ENCODE peak calls at places on chromosomes 3 and 15, in eight cellular contexts. U, C, Z, M, I, D, L and N are unnamed samples.

GRCh38 chr3:194450341-194450740 is 36.5 kb downstream of the ATP13A3 start:
- DNase-seq in U (no peak), C (no peak), Z (no peak), M (peak), I (no peak), D (no peak), L (no peak), N (no peak)

GRCh38 chr15:59553879-59554735 is 57.5 kb upstream of the GCNT3 start:
- DNase-seq in U (no peak), C (no peak), Z (no peak), M (no peak), I (no peak), D (no peak), L (no peak), N (no peak)

GRCh38 chr15:67000896-67001295 is 64.5 kb upstream of the SMAD3 start:
- DNase-seq in U (no peak), C (no peak), Z (no peak), M (no peak), I (no peak), D (no peak), L (no peak), N (no peak)

GRCh38 chr3:58025824-58026579 is 17.8 kb downstream of the FLNB start:
- DNase-seq in U (no peak), C (no peak), Z (no peak), M (peak), I (peak), D (no peak), L (no peak), N (no peak)

GRCh38 chr3:72722930-72723726 is 125.1 kb downstream of the SHQ1 start:
- DNase-seq in U (no peak), C (no peak), Z (no peak), M (no peak), I (no peak), D (no peak), L (no peak), N (peak)

GRCh38 chr15:67512933-67513714 is 7.8 kb upstream of the C15orf61 start:
- DNase-seq in U (no peak), C (no peak), Z (no peak), M (no peak), I (no peak), D (no peak), L (no peak), N (no peak)

GRCh38 chr15:63041982-63042878 is at the start of gene TPM1:
- DNase-seq in U (peak), C (peak), Z (peak), M (peak), I (peak), D (peak), L (peak), N (peak)

GRCh38 chr3:156135921-156136655 is 15.7 kb downstream of the KCNAB1 start:
- DNase-seq in U (no peak), C (no peak), Z (no peak), M (no peak), I (no peak), D (no peak), L (peak), N (no peak)

GRCh38 chr15:84387086-84387485 is 151.5 kb downstream of the GOLGA6L4 start:
- DNase-seq in U (no peak), C (no peak), Z (peak), M (peak), I (no peak), D (no peak), L (no peak), N (no peak)

GRCh38 chr3:12336099-12336498 is 47.2 kb downstream of the PPARG start:
- DNase-seq in U (no peak), C (no peak), Z (no peak), M (no peak), I (no peak), D (no peak), L (no peak), N (no peak)

GRCh38 chr3:20462226-20462625 is 276.2 kb upstream of the SGO1 start:
- DNase-seq in U (no peak), C (no peak), Z (no peak), M (no peak), I (no peak), D (no peak), L (peak), N (no peak)

GRCh38 chr3:177300039-177300833 is 103.0 kb upstream of the TBL1XR1 start:
- DNase-seq in U (no peak), C (peak), Z (no peak), M (peak), I (no peak), D (peak), L (no peak), N (no peak)

GRCh38 chr3:24495334-24495994 is 814 bp upstream of the THRB start:
- DNase-seq in U (peak), C (no peak), Z (peak), M (peak), I (peak), D (peak), L (peak), N (no peak)

GRCh38 chr3:188349276-188349962 is 195.5 kb downstream of the LPP start:
- DNase-seq in U (no peak), C (no peak), Z (no peak), M (no peak), I (no peak), D (no peak), L (peak), N (no peak)

GRCh38 chr15:37106490-37107001 is 6.2 kb upstream of the MEIS2 start:
- DNase-seq in U (no peak), C (no peak), Z (no peak), M (peak), I (no peak), D (no peak), L (peak), N (no peak)

GRCh38 chr3:47612879-47613278 is 34.2 kb upstream of the CSPG5 start:
- DNase-seq in U (no peak), C (no peak), Z (no peak), M (no peak), I (no peak), D (no peak), L (no peak), N (no peak)

GRCh38 chr15:51642696-51643095 is 20.1 kb upstream of the DMXL2 start:
- DNase-seq in U (no peak), C (no peak), Z (no peak), M (no peak), I (no peak), D (no peak), L (no peak), N (no peak)

GRCh38 chr3:184645304-184645703 is 66.6 kb downstream of the MAGEF1 start:
- DNase-seq in U (no peak), C (no peak), Z (no peak), M (peak), I (peak), D (no peak), L (no peak), N (no peak)

GRCh38 chr3:68705695-68706429 is 226.5 kb downstream of the TAFA4 start:
- DNase-seq in U (no peak), C (no peak), Z (no peak), M (no peak), I (no peak), D (no peak), L (no peak), N (peak)

GRCh38 chr15:44694416-44694815 is 16.7 kb downstream of the PATL2 start:
- DNase-seq in U (no peak), C (no peak), Z (no peak), M (no peak), I (no peak), D (no peak), L (no peak), N (no peak)

GRCh38 chr3:58161435-58162398 is 49.1 kb downstream of the DNASE1L3 start:
- DNase-seq in U (no peak), C (peak), Z (no peak), M (peak), I (no peak), D (peak), L (no peak), N (peak)

GRCh38 chr3:86969500-86970189 is 21.3 kb downstream of the VGLL3 start:
- DNase-seq in U (no peak), C (no peak), Z (no peak), M (no peak), I (no peak), D (peak), L (peak), N (no peak)

GRCh38 chr15:41501191-41501917 is 7.7 kb downstream of the ITPKA start:
- DNase-seq in U (no peak), C (no peak), Z (no peak), M (no peak), I (no peak), D (no peak), L (peak), N (no peak)

GRCh38 chr15:81043568-81044301 is 43.0 kb downstream of the TLNRD1 start:
- DNase-seq in U (no peak), C (no peak), Z (no peak), M (no peak), I (no peak), D (no peak), L (no peak), N (no peak)

GRCh38 chr3:126496894-126497850 is 20.4 kb downstream of the UROC1 start:
- DNase-seq in U (peak), C (no peak), Z (no peak), M (no peak), I (no peak), D (no peak), L (no peak), N (no peak)

GRCh38 chr3:110743202-110743601 is 328.4 kb upstream of the NECTIN3 start:
- DNase-seq in U (no peak), C (no peak), Z (no peak), M (peak), I (no peak), D (no peak), L (peak), N (no peak)

GRCh38 chr3:104982130-104982529 is 384.6 kb upstream of the ALCAM start:
- DNase-seq in U (no peak), C (no peak), Z (no peak), M (no peak), I (no peak), D (no peak), L (no peak), N (no peak)

GRCh38 chr15:27017168-27017809 is 46.3 kb downstream of the GABRG3 start:
- DNase-seq in U (no peak), C (peak), Z (peak), M (peak), I (no peak), D (no peak), L (peak), N (no peak)

GRCh38 chr3:45224824-45225464 is 1.1 kb downstream of the TMEM158 start:
- DNase-seq in U (peak), C (peak), Z (peak), M (peak), I (peak), D (peak), L (peak), N (peak)

GRCh38 chr3:152192050-152192449 is 76.7 kb upstream of the MBNL1 start:
- DNase-seq in U (no peak), C (no peak), Z (no peak), M (no peak), I (no peak), D (peak), L (no peak), N (no peak)

GRCh38 chr3:166360702-166361101 is 523.5 kb upstream of the BCHE start:
- DNase-seq in U (no peak), C (no peak), Z (no peak), M (no peak), I (no peak), D (no peak), L (no peak), N (no peak)

GRCh38 chr15:84752700-84753099 is 4.3 kb downstream of the ZNF592 start:
- DNase-seq in U (no peak), C (no peak), Z (no peak), M (peak), I (no peak), D (no peak), L (no peak), N (no peak)

GRCh38 chr3:187519428-187519890 is 150.7 kb downstream of the SST start:
- DNase-seq in U (no peak), C (no peak), Z (no peak), M (no peak), I (no peak), D (no peak), L (peak), N (no peak)

GRCh38 chr15:40047413-40048154 is 8.6 kb upstream of the SRP14 start:
- DNase-seq in U (no peak), C (no peak), Z (no peak), M (peak), I (peak), D (peak), L (no peak), N (peak)

GRCh38 chr3:178083906-178084823 is 452.1 kb upstream of the KCNMB2 start:
- DNase-seq in U (no peak), C (no peak), Z (no peak), M (no peak), I (no peak), D (no peak), L (peak), N (no peak)

GRCh38 chr15:80789836-80790235 is 10.7 kb downstream of the CEMIP start:
- DNase-seq in U (no peak), C (no peak), Z (no peak), M (no peak), I (no peak), D (no peak), L (no peak), N (no peak)

GRCh38 chr3:128950223-128950938 is 43.5 kb downstream of the CFAP92 start:
- DNase-seq in U (no peak), C (no peak), Z (no peak), M (no peak), I (no peak), D (no peak), L (peak), N (no peak)

DNA sequence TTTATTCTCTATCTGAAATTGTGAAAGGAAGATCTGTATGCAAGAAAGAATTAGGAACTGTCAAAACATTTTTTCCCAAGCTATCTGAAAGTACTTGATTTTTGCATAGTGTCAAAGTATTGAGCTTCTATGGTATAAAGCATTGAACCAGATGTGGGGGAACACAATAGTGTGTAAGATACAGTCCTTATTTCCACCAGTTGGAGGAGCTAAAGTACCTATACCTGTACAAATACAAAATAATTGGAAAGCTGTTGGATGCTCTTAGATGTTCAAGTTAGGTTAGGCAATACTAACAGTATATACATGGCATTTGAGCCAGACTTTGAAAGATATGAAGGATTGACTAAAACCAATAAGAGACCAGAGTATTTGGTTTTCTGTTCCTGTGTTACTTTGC is 148.4 kb downstream of the B3GALNT1 start:
- DNase-seq in U (no peak), C (no peak), Z (no peak), M (no peak), I (no peak), D (no peak), L (peak), N (no peak)
- TF ChIP-seq CTCF in U (no peak), C (peak), Z (peak), M (peak), I (peak), D (no peak), L (peak), N (no peak)

DNA sequence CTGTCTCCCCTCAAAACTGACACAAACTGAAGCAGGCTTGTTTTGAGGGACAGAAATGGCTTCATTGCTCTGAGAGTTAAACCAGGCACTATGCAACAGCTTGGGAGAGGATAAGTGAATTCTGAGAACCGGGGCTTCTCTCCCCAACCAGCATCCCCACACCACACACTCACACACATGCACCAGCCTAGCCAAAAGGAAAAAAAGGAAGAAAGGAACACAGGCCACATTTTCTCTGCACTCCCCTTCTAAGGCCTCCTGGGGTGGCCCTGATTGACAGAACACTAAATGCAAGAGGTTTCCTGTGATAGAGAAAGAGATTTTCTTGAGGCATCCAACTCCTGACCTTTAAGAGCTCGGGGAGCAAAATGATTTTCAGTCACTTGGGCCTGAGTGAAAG is 177.5 kb downstream of the TLE3 start:
- DNase-seq in U (no peak), C (no peak), Z (peak), M (no peak), I (no peak), D (no peak), L (no peak), N (no peak)
- H3K27ac ChIP-seq in U (no peak), C (no peak), Z (no peak), M (no peak), I (no peak), D (no peak), L (no peak), N (no peak)

GRCh38 chr3:123877965-123878364 is 6.2 kb downstream of the MYLK start:
- DNase-seq in U (no peak), C (no peak), Z (no peak), M (no peak), I (no peak), D (no peak), L (no peak), N (no peak)

GRCh38 chr3:123877466-123877865 is 6.7 kb downstream of the MYLK start:
- DNase-seq in U (no peak), C (no peak), Z (no peak), M (no peak), I (no peak), D (no peak), L (no peak), N (no peak)

GRCh38 chr3:123878807-123879206 is 5.3 kb downstream of the MYLK start:
- DNase-seq in U (no peak), C (no peak), Z (no peak), M (no peak), I (no peak), D (no peak), L (no peak), N (no peak)

GRCh38 chr3:123880998-123881561 is 3.1 kb downstream of the MYLK start:
- DNase-seq in U (no peak), C (peak), Z (no peak), M (no peak), I (no peak), D (no peak), L (peak), N (no peak)

DNA sequence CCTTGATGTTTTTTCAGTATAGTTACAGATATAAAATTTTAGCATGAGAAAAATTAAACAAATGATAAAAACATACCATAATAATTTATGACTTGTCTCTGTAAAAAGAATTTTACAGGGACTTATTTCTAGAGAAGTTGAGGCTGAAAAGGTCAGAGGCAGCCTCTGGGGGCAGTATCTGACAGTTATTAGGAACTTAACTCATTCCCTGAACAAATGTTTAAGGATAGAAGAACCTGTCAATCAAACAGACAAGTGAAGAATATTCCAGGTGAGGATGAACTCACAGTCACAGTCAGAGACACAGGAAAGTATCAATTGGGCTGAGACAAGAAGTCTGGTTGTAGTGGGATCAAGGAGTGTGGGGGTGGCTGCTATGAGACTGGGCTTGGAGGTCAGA is 7.3 kb downstream of the MYLK start:
- DNase-seq in U (no peak), C (no peak), Z (no peak), M (no peak), I (no peak), D (no peak), L (peak), N (no peak)
- TF ChIP-seq CTCF in U (no peak), C (peak), Z (peak), M (peak), I (peak), D (no peak), L (peak), N (no peak)

GRCh38 chr3:31958721-31959152 is 22.3 kb downstream of the OSBPL10 start:
- DNase-seq in U (no peak), C (no peak), Z (no peak), M (no peak), I (no peak), D (no peak), L (no peak), N (no peak)
- H3K27ac ChIP-seq in U (no peak), C (no peak), Z (peak), M (no peak), I (peak), D (peak), L (peak), N (peak)

GRCh38 chr3:167740961-167741587 is 5.6 kb downstream of the SERPINI1 start:
- DNase-seq in U (no peak), C (no peak), Z (no peak), M (peak), I (no peak), D (peak), L (peak), N (no peak)
- TF ChIP-seq CTCF in U (no peak), C (peak), Z (peak), M (peak), I (peak), D (no peak), L (peak), N (no peak)

GRCh38 chr15:100114100-100114499 is 227.7 kb downstream of the ADAMTS17 start:
- DNase-seq in U (no peak), C (peak), Z (no peak), M (peak), I (no peak), D (peak), L (no peak), N (peak)
- H3K27ac ChIP-seq in U (peak), C (peak), Z (peak), M (peak), I (peak), D (peak), L (no peak), N (peak)

GRCh38 chr15:57762302-57762701 is 55.8 kb downstream of the POLR2M start:
- DNase-seq in U (no peak), C (no peak), Z (no peak), M (no peak), I (no peak), D (no peak), L (peak), N (no peak)
- TF ChIP-seq CTCF in U (no peak), C (peak), Z (no peak), M (no peak), I (no peak), D (no peak), L (peak), N (no peak)